ENCODE peak calls at places on chromosomes 1 and 21, in seven cellular contexts. B is stomach; F is ovary; D is brain microvascular endothelial cell; P is HL-60; S is tibial nerve; L is CD4-positive, alpha-beta T cell. Q is an unnamed sample.

GRCh38 chr1:63882048-63882704 is 108.4 kb downstream of the ROR1 start:
- DNase-seq in P (no peak), B (no peak), L (no peak), S (no peak), D (no peak), F (no peak), Q (no peak)

GRCh38 chr1:46399307-46399706 is 5.2 kb downstream of the FAAH start:
- DNase-seq in S (no peak), P (no peak), D (no peak), F (no peak), B (no peak), L (no peak), Q (no peak)

GRCh38 chr1:242824435-242824834 is 299.9 kb upstream of the PLD5 start:
- DNase-seq in F (no peak), B (no peak), P (no peak), S (no peak), L (no peak), D (peak; percentile 65), Q (no peak)

GRCh38 chr1:70288171-70288570 is 66.4 kb downstream of the ANKRD13C start:
- DNase-seq in P (no peak), L (no peak), F (no peak), S (no peak), D (no peak), B (no peak), Q (no peak)

GRCh38 chr1:164534863-164535590 is 24.0 kb upstream of the PBX1 start:
- DNase-seq in B (no peak), S (no peak), F (no peak), L (no peak), D (no peak), P (no peak), Q (no peak)

GRCh38 chr21:41048636-41049035 is 119.3 kb upstream of the BACE2 start:
- DNase-seq in F (no peak), P (no peak), S (no peak), D (no peak), L (no peak), B (no peak), Q (no peak)

GRCh38 chr1:169892819-169893644 is 664 bp downstream of the SCYL3 start:
- DNase-seq in L (no peak), P (peak; percentile 9), S (no peak), F (peak; percentile 54), D (peak; percentile 14), B (no peak), Q (no peak)

GRCh38 chr1:23394664-23395063 is 25.0 kb upstream of the ZNF436 start:
- DNase-seq in F (peak; percentile 96), D (peak; percentile 47), P (no peak), L (no peak), B (peak; percentile 46), S (peak; percentile 47), Q (peak; percentile 82)

GRCh38 chr1:170273556-170274501 is 128.1 kb downstream of the NTMT2 start:
- DNase-seq in L (no peak), B (no peak), S (peak; percentile 32), F (no peak), P (no peak), D (no peak), Q (no peak)

GRCh38 chr1:25695066-25695990 is 78.7 kb downstream of the MAN1C1 start:
- DNase-seq in F (peak; percentile 88), S (peak; percentile 65), B (peak; percentile 35), D (peak; percentile 97), P (no peak), L (no peak), Q (no peak)

GRCh38 chr1:62530516-62531154 is 66.7 kb upstream of the ANGPTL3 start:
- DNase-seq in S (no peak), B (peak; percentile 69), P (no peak), F (peak; percentile 22), D (peak; percentile 64), L (no peak), Q (no peak)

GRCh38 chr1:31434101-31434871 is 21.3 kb downstream of the SERINC2 start:
- DNase-seq in P (no peak), F (no peak), L (no peak), D (no peak), B (peak; percentile 23), S (no peak), Q (peak; percentile 76)

GRCh38 chr1:50603274-50604271 is 180.3 kb upstream of the DMRTA2 start:
- DNase-seq in P (no peak), L (no peak), B (no peak), D (peak; percentile 25), F (no peak), S (no peak), Q (no peak)

GRCh38 chr1:226624526-226624925 is 76.0 kb downstream of the STUM start:
- DNase-seq in D (peak; percentile 20), S (no peak), L (no peak), F (peak; percentile 10), B (no peak), P (no peak), Q (peak; percentile 34)

DNA sequence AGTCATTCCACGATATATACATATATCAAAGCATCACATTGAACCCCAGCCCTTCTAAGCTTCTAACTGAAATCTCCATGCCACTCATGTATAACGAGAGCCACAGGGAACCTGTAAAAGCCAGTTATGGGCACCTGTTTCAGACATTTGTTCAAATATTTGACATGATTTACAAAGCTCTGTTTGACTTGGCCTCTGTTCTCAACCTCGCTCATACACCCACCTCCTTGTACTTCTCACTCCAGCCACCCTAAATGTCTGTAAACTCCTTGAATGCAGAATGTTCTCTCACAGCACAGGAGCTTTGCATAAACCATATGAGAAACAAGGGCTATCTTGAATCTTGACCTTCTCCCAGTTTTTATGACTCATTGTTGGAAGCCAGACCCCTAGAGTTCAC is 36.9 kb upstream of the CD2 start:
- DNase-seq in D (no peak), F (no peak), P (no peak), S (no peak), L (no peak), B (no peak), Q (no peak)
- H3K27ac ChIP-seq in D (no peak overlapping the region), F (no peak overlapping the region), P (no peak overlapping the region), S (no peak overlapping the region), L (no peak overlapping the region), B (no peak overlapping the region), Q (no peak overlapping the region)

DNA sequence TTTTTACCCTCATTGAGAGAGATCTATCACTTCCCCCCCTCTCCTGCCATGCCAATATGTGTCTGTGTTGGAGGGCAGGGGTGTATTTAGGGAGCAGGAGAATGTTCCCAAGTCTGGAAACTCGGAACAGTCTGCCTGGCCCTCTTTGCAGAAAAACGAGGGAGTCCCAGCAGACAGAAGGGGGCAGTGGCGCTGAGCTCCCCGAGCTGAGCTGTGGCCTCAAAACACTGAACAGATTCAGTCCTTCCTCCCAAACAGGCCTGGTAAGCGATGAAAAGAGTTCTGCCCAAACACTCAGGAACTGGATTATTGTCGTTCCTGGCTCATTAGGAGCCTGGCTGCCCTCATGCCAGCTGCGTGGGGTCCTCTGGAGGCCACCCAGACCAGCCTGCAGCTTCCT is 981 bp downstream of the CLDN14 start:
- DNase-seq in B (no peak), S (no peak), L (no peak), F (no peak), D (peak; percentile 56), P (no peak), Q (peak; percentile 39)
- TF ChIP-seq CTCF in B (no peak), S (no peak), L (no peak), F (no peak), D (peak; percentile 72), P (no peak), Q (no peak)

GRCh38 chr1:206785366-206785765 is 13.1 kb upstream of the IL10 start:
- DNase-seq in F (no peak), D (no peak), L (no peak), S (no peak), B (no peak), P (peak; percentile 29), Q (no peak)

GRCh38 chr1:206779565-206780091 is 7.3 kb upstream of the IL10 start:
- DNase-seq in D (no peak), S (no peak), F (no peak), B (no peak), P (peak; percentile 51), L (no peak), Q (no peak)

GRCh38 chr1:206783506-206783905 is 11.2 kb upstream of the IL10 start:
- DNase-seq in F (no peak), L (no peak), D (no peak), B (no peak), P (no peak), S (no peak), Q (no peak)

GRCh38 chr1:206784471-206784903 is 12.2 kb upstream of the IL10 start:
- DNase-seq in B (peak; percentile 41), L (peak; percentile 76), S (no peak), D (no peak), P (no peak), F (no peak), Q (peak; percentile 87)

DNA sequence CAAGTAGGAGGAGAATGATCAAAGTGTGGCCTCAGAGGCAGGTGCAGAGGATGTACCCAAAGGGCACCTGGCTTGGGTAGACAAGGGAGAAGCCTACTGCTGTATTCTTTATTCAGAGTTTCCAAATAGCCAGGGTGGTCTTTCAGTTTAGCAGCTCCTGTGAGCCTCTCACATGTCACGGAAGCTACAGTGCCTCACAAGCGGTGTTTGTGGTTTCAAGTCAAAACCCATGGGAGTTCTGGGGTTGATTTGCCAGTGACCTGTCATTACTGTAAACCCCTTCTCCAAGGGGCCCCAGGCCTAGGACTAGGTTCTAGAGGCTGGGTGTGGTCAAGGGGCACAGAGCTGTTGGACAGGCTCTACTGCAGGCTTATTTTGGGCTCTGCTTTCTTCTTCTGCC is 10.2 kb upstream of the IL10 start:
- DNase-seq in P (peak; percentile 38), B (no peak), L (no peak), F (no peak), D (no peak), S (no peak), Q (no peak)
- H3K27me3 ChIP-seq in P (no peaks in the 10 kb centered on the region), B (no peaks in the 10 kb centered on the region), L (no peaks in the 10 kb centered on the region), F (no peaks in the 10 kb centered on the region), D (peaks cover 9% of the 10 kb centered on the region), S (no peaks in the 10 kb centered on the region), Q (no peaks in the 10 kb centered on the region)

DNA sequence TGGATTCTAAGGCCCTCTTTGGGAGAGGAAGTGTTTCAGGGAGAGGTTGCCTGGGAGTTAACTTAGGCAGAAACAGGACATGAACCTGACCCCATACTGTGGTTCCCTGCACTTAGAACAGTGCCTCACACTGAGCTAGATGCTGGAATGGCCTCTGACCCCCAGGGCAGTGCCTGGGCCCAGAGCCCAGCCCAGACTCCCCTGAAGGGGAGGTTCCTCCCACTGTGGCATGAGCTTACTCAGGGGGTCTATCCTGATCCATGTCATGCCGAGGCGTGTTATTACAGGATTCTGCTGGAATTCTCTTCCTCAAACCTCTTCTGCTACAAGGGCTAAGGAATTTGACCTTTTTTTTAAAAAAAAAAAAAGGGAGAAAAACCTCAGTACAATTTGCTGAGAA is 72.2 kb downstream of the MRPL37 start:
- DNase-seq in B (no peak), D (no peak), P (no peak), S (no peak), F (no peak), L (no peak), Q (no peak)
- H3K27ac ChIP-seq in B (peak overlapping the region; percentile 93), D (no peak overlapping the region), P (no peak overlapping the region), S (peak overlapping the region; percentile 91), F (peak overlapping the region; percentile 94), L (no peak overlapping the region), Q (peak overlapping the region; percentile 85)

GRCh38 chr21:25360593-25360992 is 246.7 kb downstream of the MRPL39 start:
- DNase-seq in F (no peak), B (no peak), L (no peak), D (no peak), P (no peak), S (no peak), Q (no peak)
- TF ChIP-seq CTCF in F (no peak), B (no peak), L (no peak), D (peak; percentile 62), P (peak; percentile 5), S (no peak), Q (no peak)

Q was measured in spleen.